ENCODE peak calls at places on chromosomes 11 and 22, in seven cellular contexts. One of them, this sample, is unnamed.

GRCh38 chr11:73114110-73114834 is 27.8 kb downstream of the FCHSD2 start:
- DNase-seq in Calu3: no peak
- DNase-seq in astrocyte of the spinal cord: no peak
- DNase-seq in pancreas: no peak
- DNase-seq in dorsolateral prefrontal cortex: no peak
- DNase-seq in left ventricle myocardium inferior: no peak
- DNase-seq in nephron progenitor cell: no peak
- DNase-seq in this sample: no peak

GRCh38 chr11:7494086-7494775 is 8.9 kb downstream of the OLFML1 start:
- DNase-seq in nephron progenitor cell: no peak
- DNase-seq in left ventricle myocardium inferior: no peak
- DNase-seq in Calu3: no peak
- DNase-seq in dorsolateral prefrontal cortex: no peak
- DNase-seq in pancreas: no peak
- DNase-seq in astrocyte of the spinal cord: no peak
- DNase-seq in this sample: no peak

GRCh38 chr11:12258451-12258850 is 118.9 kb upstream of the PARVA start:
- DNase-seq in Calu3: peak; percentile 42
- DNase-seq in nephron progenitor cell: no peak
- DNase-seq in dorsolateral prefrontal cortex: no peak
- DNase-seq in astrocyte of the spinal cord: peak; percentile 41
- DNase-seq in left ventricle myocardium inferior: no peak
- DNase-seq in pancreas: no peak
- DNase-seq in this sample: no peak

GRCh38 chr11:30285416-30286121 is 37.3 kb upstream of the ARL14EP start:
- DNase-seq in nephron progenitor cell: no peak
- DNase-seq in dorsolateral prefrontal cortex: no peak
- DNase-seq in left ventricle myocardium inferior: no peak
- DNase-seq in pancreas: no peak
- DNase-seq in Calu3: no peak
- DNase-seq in astrocyte of the spinal cord: no peak
- DNase-seq in this sample: no peak

GRCh38 chr11:9574556-9574805 is 1.0 kb downstream of the WEE1 start:
- DNase-seq in pancreas: peak; percentile 74
- DNase-seq in nephron progenitor cell: peak; percentile 42
- DNase-seq in left ventricle myocardium inferior: peak; percentile 29
- DNase-seq in Calu3: no peak
- DNase-seq in dorsolateral prefrontal cortex: no peak
- DNase-seq in astrocyte of the spinal cord: no peak
- DNase-seq in this sample: no peak

GRCh38 chr11:17927643-17928343 is 85.1 kb downstream of the SERGEF start:
- DNase-seq in nephron progenitor cell: no peak
- DNase-seq in pancreas: no peak
- DNase-seq in dorsolateral prefrontal cortex: no peak
- DNase-seq in astrocyte of the spinal cord: peak; percentile 22
- DNase-seq in Calu3: no peak
- DNase-seq in left ventricle myocardium inferior: no peak
- DNase-seq in this sample: no peak

GRCh38 chr11:15800121-15800800 is 556.1 kb downstream of the SOX6 start:
- DNase-seq in left ventricle myocardium inferior: peak; percentile 35
- DNase-seq in Calu3: peak; percentile 43
- DNase-seq in nephron progenitor cell: no peak
- DNase-seq in astrocyte of the spinal cord: peak; percentile 94
- DNase-seq in dorsolateral prefrontal cortex: peak; percentile 37
- DNase-seq in pancreas: no peak
- DNase-seq in this sample: no peak

GRCh38 chr11:13026722-13027121 is 17.6 kb downstream of the RASSF10 start:
- DNase-seq in dorsolateral prefrontal cortex: no peak
- DNase-seq in pancreas: no peak
- DNase-seq in Calu3: no peak
- DNase-seq in nephron progenitor cell: no peak
- DNase-seq in astrocyte of the spinal cord: no peak
- DNase-seq in left ventricle myocardium inferior: no peak
- DNase-seq in this sample: no peak

GRCh38 chr11:19669511-19669910 is 43.1 kb upstream of the NAV2 start:
- DNase-seq in Calu3: no peak
- DNase-seq in left ventricle myocardium inferior: no peak
- DNase-seq in astrocyte of the spinal cord: no peak
- DNase-seq in dorsolateral prefrontal cortex: no peak
- DNase-seq in nephron progenitor cell: no peak
- DNase-seq in pancreas: no peak
- DNase-seq in this sample: no peak

GRCh38 chr22:36682835-36683234 is 20.7 kb downstream of the CACNG2 start:
- DNase-seq in nephron progenitor cell: no peak
- DNase-seq in left ventricle myocardium inferior: no peak
- DNase-seq in dorsolateral prefrontal cortex: no peak
- DNase-seq in astrocyte of the spinal cord: no peak
- DNase-seq in Calu3: no peak
- DNase-seq in pancreas: no peak
- DNase-seq in this sample: no peak

GRCh38 chr11:2932850-2933251 is 3.6 kb upstream of the PHLDA2 start:
- DNase-seq in dorsolateral prefrontal cortex: no peak
- DNase-seq in left ventricle myocardium inferior: no peak
- DNase-seq in nephron progenitor cell: no peak
- DNase-seq in astrocyte of the spinal cord: peak; percentile 81
- DNase-seq in pancreas: no peak
- DNase-seq in Calu3: peak; percentile 60
- DNase-seq in this sample: no peak

GRCh38 chr11:17439316-17439782 is 37.3 kb downstream of the ABCC8 start:
- DNase-seq in astrocyte of the spinal cord: no peak
- DNase-seq in left ventricle myocardium inferior: no peak
- DNase-seq in pancreas: no peak
- DNase-seq in Calu3: peak; percentile 12
- DNase-seq in nephron progenitor cell: peak; percentile 36
- DNase-seq in dorsolateral prefrontal cortex: no peak
- DNase-seq in this sample: no peak

GRCh38 chr22:21736948-21737347 is 1.4 kb upstream of the YPEL1 start:
- DNase-seq in Calu3: no peak
- DNase-seq in pancreas: no peak
- DNase-seq in left ventricle myocardium inferior: no peak
- DNase-seq in astrocyte of the spinal cord: no peak
- DNase-seq in dorsolateral prefrontal cortex: no peak
- DNase-seq in nephron progenitor cell: no peak
- DNase-seq in this sample: no peak

GRCh38 chr11:87645626-87646025 is 529.6 kb downstream of the RAB38 start:
- DNase-seq in astrocyte of the spinal cord: no peak
- DNase-seq in pancreas: no peak
- DNase-seq in dorsolateral prefrontal cortex: no peak
- DNase-seq in left ventricle myocardium inferior: no peak
- DNase-seq in Calu3: no peak
- DNase-seq in nephron progenitor cell: no peak
- DNase-seq in this sample: no peak

GRCh38 chr22:37126383-37126782 is 16.9 kb upstream of the TMPRSS6 start:
- DNase-seq in Calu3: no peak
- DNase-seq in pancreas: peak; percentile 14
- DNase-seq in left ventricle myocardium inferior: no peak
- DNase-seq in dorsolateral prefrontal cortex: no peak
- DNase-seq in nephron progenitor cell: no peak
- DNase-seq in astrocyte of the spinal cord: no peak
- DNase-seq in this sample: no peak

GRCh38 chr11:7353100-7353499 is 101.4 kb downstream of the SYT9 start:
- DNase-seq in dorsolateral prefrontal cortex: no peak
- DNase-seq in Calu3: peak; percentile 49
- DNase-seq in left ventricle myocardium inferior: no peak
- DNase-seq in nephron progenitor cell: peak; percentile 8
- DNase-seq in astrocyte of the spinal cord: no peak
- DNase-seq in pancreas: no peak
- DNase-seq in this sample: peak; percentile 23

GRCh38 chr22:44020981-44021380 is 3.1 kb upstream of the PARVB start:
- DNase-seq in astrocyte of the spinal cord: peak; percentile 51
- DNase-seq in Calu3: no peak
- DNase-seq in dorsolateral prefrontal cortex: no peak
- DNase-seq in left ventricle myocardium inferior: no peak
- DNase-seq in nephron progenitor cell: no peak
- DNase-seq in pancreas: no peak
- DNase-seq in this sample: no peak

GRCh38 chr11:130840683-130841082 is 75.6 kb downstream of the SNX19 start:
- DNase-seq in Calu3: no peak
- DNase-seq in nephron progenitor cell: no peak
- DNase-seq in astrocyte of the spinal cord: no peak
- DNase-seq in dorsolateral prefrontal cortex: no peak
- DNase-seq in pancreas: no peak
- DNase-seq in left ventricle myocardium inferior: no peak
- DNase-seq in this sample: no peak

GRCh38 chr11:131423715-131424114 is 53.3 kb downstream of the NTM start:
- DNase-seq in pancreas: no peak
- DNase-seq in Calu3: no peak
- DNase-seq in dorsolateral prefrontal cortex: no peak
- DNase-seq in left ventricle myocardium inferior: no peak
- DNase-seq in astrocyte of the spinal cord: no peak
- DNase-seq in nephron progenitor cell: no peak
- DNase-seq in this sample: no peak

GRCh38 chr11:102323542-102324261 is 6.4 kb downstream of the BIRC3 start:
- DNase-seq in astrocyte of the spinal cord: peak; percentile 67
- DNase-seq in nephron progenitor cell: no peak
- DNase-seq in dorsolateral prefrontal cortex: no peak
- DNase-seq in pancreas: no peak
- DNase-seq in Calu3: no peak
- DNase-seq in left ventricle myocardium inferior: no peak
- DNase-seq in this sample: no peak

GRCh38 chr11:83724704-83725114 is 438.5 kb upstream of the CCDC90B start:
- DNase-seq in Calu3: peak; percentile 1
- DNase-seq in astrocyte of the spinal cord: no peak
- DNase-seq in pancreas: peak; percentile 54
- DNase-seq in nephron progenitor cell: peak; percentile 16
- DNase-seq in left ventricle myocardium inferior: no peak
- DNase-seq in dorsolateral prefrontal cortex: no peak
- DNase-seq in this sample: no peak

GRCh38 chr11:3807856-3808845 is at the start of gene PGAP2:
- DNase-seq in left ventricle myocardium inferior: peak; percentile 73
- DNase-seq in pancreas: peak; percentile 82
- DNase-seq in Calu3: peak; percentile 69
- DNase-seq in dorsolateral prefrontal cortex: peak; percentile 52
- DNase-seq in nephron progenitor cell: peak; percentile 90
- DNase-seq in astrocyte of the spinal cord: peak; percentile 31
- DNase-seq in this sample: peak; percentile 67

GRCh38 chr11:129192150-129192549 is at the start of gene ARHGAP32:
- DNase-seq in dorsolateral prefrontal cortex: no peak
- DNase-seq in Calu3: peak; percentile 44
- DNase-seq in left ventricle myocardium inferior: no peak
- DNase-seq in nephron progenitor cell: no peak
- DNase-seq in astrocyte of the spinal cord: no peak
- DNase-seq in pancreas: no peak
- DNase-seq in this sample: no peak

GRCh38 chr22:32708835-32709234 is 92.7 kb upstream of the TIMP3 start:
- DNase-seq in dorsolateral prefrontal cortex: no peak
- DNase-seq in pancreas: no peak
- DNase-seq in left ventricle myocardium inferior: peak; percentile 49
- DNase-seq in Calu3: no peak
- DNase-seq in nephron progenitor cell: no peak
- DNase-seq in astrocyte of the spinal cord: no peak
- DNase-seq in this sample: no peak

GRCh38 chr22:42459273-42460040 is 27.3 kb upstream of the NFAM1 start:
- DNase-seq in pancreas: no peak
- DNase-seq in dorsolateral prefrontal cortex: no peak
- DNase-seq in nephron progenitor cell: no peak
- DNase-seq in astrocyte of the spinal cord: no peak
- DNase-seq in left ventricle myocardium inferior: no peak
- DNase-seq in Calu3: no peak
- DNase-seq in this sample: no peak

GRCh38 chr11:69880041-69880802 is 61.0 kb upstream of the FGF3 start:
- DNase-seq in Calu3: no peak
- DNase-seq in nephron progenitor cell: no peak
- DNase-seq in pancreas: no peak
- DNase-seq in astrocyte of the spinal cord: no peak
- DNase-seq in dorsolateral prefrontal cortex: no peak
- DNase-seq in left ventricle myocardium inferior: peak; percentile 12
- DNase-seq in this sample: no peak

GRCh38 chr22:19448739-19449421 is 1.4 kb upstream of the C22orf39 start:
- DNase-seq in left ventricle myocardium inferior: no peak
- DNase-seq in Calu3: no peak
- DNase-seq in nephron progenitor cell: no peak
- DNase-seq in dorsolateral prefrontal cortex: no peak
- DNase-seq in pancreas: no peak
- DNase-seq in astrocyte of the spinal cord: no peak
- DNase-seq in this sample: no peak

GRCh38 chr11:118778898-118779297 is 12.1 kb downstream of the DDX6 start:
- DNase-seq in astrocyte of the spinal cord: no peak
- DNase-seq in dorsolateral prefrontal cortex: no peak
- DNase-seq in nephron progenitor cell: no peak
- DNase-seq in left ventricle myocardium inferior: no peak
- DNase-seq in pancreas: no peak
- DNase-seq in Calu3: no peak
- DNase-seq in this sample: no peak
- TF ChIP-seq CTCF in astrocyte of the spinal cord: no peak
- TF ChIP-seq CTCF in dorsolateral prefrontal cortex: no peak
- TF ChIP-seq CTCF in nephron progenitor cell: no peak
- TF ChIP-seq CTCF in left ventricle myocardium inferior: no peak
- TF ChIP-seq CTCF in pancreas: no peak
- TF ChIP-seq CTCF in Calu3: no peak
- TF ChIP-seq CTCF in this sample: no peak

DNA sequence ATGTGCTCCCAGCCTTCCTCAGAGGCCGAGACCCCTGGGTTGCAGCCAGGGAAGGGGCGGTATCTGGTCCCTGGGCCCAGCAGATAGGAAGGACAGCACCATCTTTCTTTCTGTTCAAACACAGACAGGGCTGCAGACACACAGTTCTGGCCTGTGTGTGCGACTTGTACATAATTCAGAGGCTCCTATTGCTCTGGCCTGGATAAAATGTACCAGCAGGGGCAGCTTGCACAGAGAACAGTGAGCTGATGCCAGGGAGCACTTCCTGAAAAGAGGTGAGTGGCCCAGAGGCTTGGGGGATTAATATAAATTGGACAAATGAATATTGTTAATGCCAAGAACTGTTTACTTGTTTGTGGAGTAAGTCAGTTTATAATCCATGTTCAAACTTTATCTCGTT is 16.5 kb downstream of the GDPD5 start:
- DNase-seq in left ventricle myocardium inferior: no peak
- DNase-seq in nephron progenitor cell: no peak
- DNase-seq in dorsolateral prefrontal cortex: no peak
- DNase-seq in Calu3: no peak
- DNase-seq in astrocyte of the spinal cord: no peak
- DNase-seq in pancreas: no peak
- DNase-seq in this sample: no peak
- TF ChIP-seq CTCF in left ventricle myocardium inferior: no peak
- TF ChIP-seq CTCF in nephron progenitor cell: no peak
- TF ChIP-seq CTCF in dorsolateral prefrontal cortex: no peak
- TF ChIP-seq CTCF in Calu3: no peak
- TF ChIP-seq CTCF in astrocyte of the spinal cord: peak; percentile 6
- TF ChIP-seq CTCF in pancreas: no peak
- TF ChIP-seq CTCF in this sample: no peak

GRCh38 chr22:50502628-50503474 is 4.7 kb downstream of the LMF2 start:
- DNase-seq in left ventricle myocardium inferior: no peak
- DNase-seq in pancreas: peak; percentile 80
- DNase-seq in nephron progenitor cell: no peak
- DNase-seq in Calu3: no peak
- DNase-seq in dorsolateral prefrontal cortex: no peak
- DNase-seq in astrocyte of the spinal cord: no peak
- DNase-seq in this sample: no peak
- TF ChIP-seq CTCF in left ventricle myocardium inferior: no peak
- TF ChIP-seq CTCF in pancreas: no peak
- TF ChIP-seq CTCF in nephron progenitor cell: no peak
- TF ChIP-seq CTCF in Calu3: no peak
- TF ChIP-seq CTCF in dorsolateral prefrontal cortex: no peak
- TF ChIP-seq CTCF in astrocyte of the spinal cord: no peak
- TF ChIP-seq CTCF in this sample: no peak

DNA sequence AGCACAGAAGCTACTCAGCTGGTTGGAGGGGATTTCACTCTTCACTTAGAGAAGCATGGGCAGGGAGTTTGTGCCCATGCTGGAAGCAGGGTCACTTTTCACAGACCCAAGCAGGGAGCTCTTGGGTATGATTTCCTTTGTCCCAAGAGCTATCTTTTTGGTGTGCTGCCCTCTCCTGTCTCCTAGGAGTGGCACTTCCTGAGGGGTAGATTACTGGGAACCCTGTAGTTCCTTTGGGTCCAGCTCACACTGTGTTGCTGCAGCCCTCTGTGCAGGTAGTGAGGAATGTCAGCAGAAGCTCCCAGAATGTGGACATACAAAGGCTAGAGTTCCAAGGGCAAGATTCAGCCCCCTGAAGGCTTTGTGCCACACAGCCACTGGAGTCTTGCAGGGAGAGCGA is 537.1 kb upstream of the ANO3 start:
- DNase-seq in astrocyte of the spinal cord: no peak
- DNase-seq in left ventricle myocardium inferior: no peak
- DNase-seq in Calu3: no peak
- DNase-seq in pancreas: no peak
- DNase-seq in nephron progenitor cell: no peak
- DNase-seq in dorsolateral prefrontal cortex: no peak
- DNase-seq in this sample: no peak
- TF ChIP-seq CTCF in astrocyte of the spinal cord: no peak
- TF ChIP-seq CTCF in left ventricle myocardium inferior: no peak
- TF ChIP-seq CTCF in Calu3: no peak
- TF ChIP-seq CTCF in pancreas: no peak
- TF ChIP-seq CTCF in nephron progenitor cell: no peak
- TF ChIP-seq CTCF in dorsolateral prefrontal cortex: no peak
- TF ChIP-seq CTCF in this sample: no peak

This sample was measured in activated B cell treated with CpG ODN at 0.5 μM for 24 hours.